ENCODE peak calls at places on chromosome 1, in nine cellular contexts. One of them, this sample, is unnamed.

GRCh38 chr1:32351859-32352745 is 10.2 kb downstream of the FAM229A start:
- DNase-seq in left ventricle myocardium inferior: peak; percentile 63
- DNase-seq in fibroblast of lung: peak; percentile 45
- DNase-seq in neural progenitor cell: peak; percentile 74
- DNase-seq in hepatocyte: peak; percentile 82
- DNase-seq in Caco-2: no peak
- DNase-seq in heart right ventricle: peak; percentile 67
- DNase-seq in right lobe of liver: peak; percentile 66
- DNase-seq in PC-3: peak; percentile 32
- DNase-seq in this sample: no peak

GRCh38 chr1:81725823-81726222 is 74.9 kb upstream of the ADGRL2 start:
- DNase-seq in PC-3: no peak
- DNase-seq in fibroblast of lung: no peak
- DNase-seq in Caco-2: no peak
- DNase-seq in right lobe of liver: no peak
- DNase-seq in heart right ventricle: no peak
- DNase-seq in neural progenitor cell: no peak
- DNase-seq in left ventricle myocardium inferior: no peak
- DNase-seq in hepatocyte: no peak
- DNase-seq in this sample: no peak

GRCh38 chr1:30735668-30736498 is 12.5 kb upstream of the MATN1 start:
- DNase-seq in fibroblast of lung: peak; percentile 54
- DNase-seq in Caco-2: no peak
- DNase-seq in PC-3: no peak
- DNase-seq in heart right ventricle: no peak
- DNase-seq in right lobe of liver: no peak
- DNase-seq in neural progenitor cell: no peak
- DNase-seq in hepatocyte: no peak
- DNase-seq in left ventricle myocardium inferior: no peak
- DNase-seq in this sample: no peak

GRCh38 chr1:235843458-235843857 is 23.2 kb downstream of the LYST start:
- DNase-seq in hepatocyte: peak; percentile 47
- DNase-seq in PC-3: peak; percentile 71
- DNase-seq in neural progenitor cell: peak; percentile 19
- DNase-seq in fibroblast of lung: peak; percentile 60
- DNase-seq in left ventricle myocardium inferior: no peak
- DNase-seq in Caco-2: no peak
- DNase-seq in heart right ventricle: no peak
- DNase-seq in right lobe of liver: no peak
- DNase-seq in this sample: no peak

GRCh38 chr1:170929835-170930554 is 5.3 kb upstream of the MROH9 start:
- DNase-seq in heart right ventricle: no peak
- DNase-seq in Caco-2: no peak
- DNase-seq in PC-3: peak; percentile 84
- DNase-seq in hepatocyte: peak; percentile 63
- DNase-seq in fibroblast of lung: peak; percentile 73
- DNase-seq in left ventricle myocardium inferior: no peak
- DNase-seq in right lobe of liver: no peak
- DNase-seq in neural progenitor cell: peak; percentile 69
- DNase-seq in this sample: peak; percentile 68

GRCh38 chr1:225446298-225446941 is 18.6 kb upstream of the LBR start:
- DNase-seq in fibroblast of lung: no peak
- DNase-seq in heart right ventricle: no peak
- DNase-seq in neural progenitor cell: no peak
- DNase-seq in right lobe of liver: peak; percentile 42
- DNase-seq in PC-3: no peak
- DNase-seq in Caco-2: no peak
- DNase-seq in hepatocyte: no peak
- DNase-seq in left ventricle myocardium inferior: no peak
- DNase-seq in this sample: no peak

GRCh38 chr1:192918259-192918658 is 109.4 kb downstream of the RGS2 start:
- DNase-seq in neural progenitor cell: no peak
- DNase-seq in hepatocyte: no peak
- DNase-seq in Caco-2: no peak
- DNase-seq in left ventricle myocardium inferior: no peak
- DNase-seq in right lobe of liver: no peak
- DNase-seq in fibroblast of lung: no peak
- DNase-seq in PC-3: peak; percentile 51
- DNase-seq in heart right ventricle: no peak
- DNase-seq in this sample: no peak

GRCh38 chr1:117682372-117682771 is 76.5 kb downstream of the TENT5C start:
- DNase-seq in fibroblast of lung: no peak
- DNase-seq in hepatocyte: no peak
- DNase-seq in heart right ventricle: peak; percentile 38
- DNase-seq in left ventricle myocardium inferior: peak; percentile 50
- DNase-seq in PC-3: no peak
- DNase-seq in Caco-2: no peak
- DNase-seq in right lobe of liver: no peak
- DNase-seq in neural progenitor cell: no peak
- DNase-seq in this sample: no peak

GRCh38 chr1:220432408-220432807 is 95.5 kb upstream of the MARK1 start:
- DNase-seq in heart right ventricle: no peak
- DNase-seq in hepatocyte: peak; percentile 51
- DNase-seq in neural progenitor cell: no peak
- DNase-seq in right lobe of liver: no peak
- DNase-seq in PC-3: peak; percentile 69
- DNase-seq in fibroblast of lung: no peak
- DNase-seq in Caco-2: no peak
- DNase-seq in left ventricle myocardium inferior: no peak
- DNase-seq in this sample: no peak

GRCh38 chr1:217953922-217954321 is 322.8 kb downstream of the SPATA17 start:
- DNase-seq in hepatocyte: no peak
- DNase-seq in left ventricle myocardium inferior: no peak
- DNase-seq in right lobe of liver: no peak
- DNase-seq in Caco-2: no peak
- DNase-seq in fibroblast of lung: no peak
- DNase-seq in neural progenitor cell: no peak
- DNase-seq in heart right ventricle: no peak
- DNase-seq in PC-3: peak; percentile 100
- DNase-seq in this sample: no peak

GRCh38 chr1:107016376-107016978 is 40.0 kb upstream of the PRMT6 start:
- DNase-seq in neural progenitor cell: no peak
- DNase-seq in heart right ventricle: no peak
- DNase-seq in left ventricle myocardium inferior: no peak
- DNase-seq in Caco-2: no peak
- DNase-seq in right lobe of liver: no peak
- DNase-seq in PC-3: no peak
- DNase-seq in fibroblast of lung: peak; percentile 14
- DNase-seq in hepatocyte: no peak
- DNase-seq in this sample: no peak

GRCh38 chr1:183590225-183591191 is at the start of gene NCF2:
- DNase-seq in PC-3: no peak
- DNase-seq in Caco-2: no peak
- DNase-seq in neural progenitor cell: no peak
- DNase-seq in right lobe of liver: peak; percentile 52
- DNase-seq in hepatocyte: no peak
- DNase-seq in fibroblast of lung: no peak
- DNase-seq in left ventricle myocardium inferior: no peak
- DNase-seq in heart right ventricle: no peak
- DNase-seq in this sample: no peak

GRCh38 chr1:154352581-154353459 is 27.5 kb downstream of the ATP8B2 start:
- DNase-seq in Caco-2: peak; percentile 81
- DNase-seq in left ventricle myocardium inferior: peak; percentile 44
- DNase-seq in PC-3: peak; percentile 37
- DNase-seq in fibroblast of lung: peak; percentile 65
- DNase-seq in hepatocyte: peak; percentile 70
- DNase-seq in neural progenitor cell: peak; percentile 72
- DNase-seq in right lobe of liver: peak; percentile 68
- DNase-seq in heart right ventricle: peak; percentile 53
- DNase-seq in this sample: no peak

GRCh38 chr1:201896951-201897391 is 8.3 kb downstream of the SHISA4 start:
- DNase-seq in fibroblast of lung: peak; percentile 70
- DNase-seq in left ventricle myocardium inferior: peak; percentile 58
- DNase-seq in heart right ventricle: no peak
- DNase-seq in right lobe of liver: no peak
- DNase-seq in hepatocyte: no peak
- DNase-seq in neural progenitor cell: no peak
- DNase-seq in Caco-2: no peak
- DNase-seq in PC-3: peak; percentile 45
- DNase-seq in this sample: no peak

GRCh38 chr1:59499273-59499955 is 202.5 kb downstream of the FGGY start:
- DNase-seq in neural progenitor cell: no peak
- DNase-seq in hepatocyte: peak; percentile 34
- DNase-seq in right lobe of liver: no peak
- DNase-seq in fibroblast of lung: no peak
- DNase-seq in left ventricle myocardium inferior: no peak
- DNase-seq in heart right ventricle: no peak
- DNase-seq in Caco-2: no peak
- DNase-seq in PC-3: peak; percentile 64
- DNase-seq in this sample: no peak

DNA sequence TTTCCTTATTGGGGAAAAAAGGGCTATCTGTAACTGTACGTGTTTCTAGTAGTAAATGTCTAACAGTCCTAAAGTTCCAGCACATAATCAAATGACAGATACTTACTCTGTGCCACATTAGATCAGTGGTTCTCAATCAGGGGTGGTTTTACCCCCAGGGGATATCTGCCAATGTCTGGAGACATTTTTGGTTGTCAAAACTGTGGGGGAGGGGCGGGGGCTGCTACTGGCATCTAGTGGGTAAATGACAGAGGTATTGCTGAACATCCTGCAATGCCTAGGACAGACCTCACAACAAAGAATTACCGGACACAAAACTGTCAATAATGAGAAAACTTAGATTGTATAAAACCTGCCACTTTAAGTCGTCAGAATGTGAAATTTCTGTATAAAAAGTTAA is 33.4 kb upstream of the PTPRC start:
- DNase-seq in heart right ventricle: no peak
- DNase-seq in left ventricle myocardium inferior: no peak
- DNase-seq in hepatocyte: no peak
- DNase-seq in right lobe of liver: no peak
- DNase-seq in neural progenitor cell: peak; percentile 15
- DNase-seq in fibroblast of lung: no peak
- DNase-seq in PC-3: no peak
- DNase-seq in Caco-2: no peak
- DNase-seq in this sample: no peak
- TF ChIP-seq CTCF in heart right ventricle: no peak
- TF ChIP-seq CTCF in left ventricle myocardium inferior: no peak
- TF ChIP-seq CTCF in hepatocyte: no peak
- TF ChIP-seq CTCF in right lobe of liver: no peak
- TF ChIP-seq CTCF in neural progenitor cell: no peak
- TF ChIP-seq CTCF in fibroblast of lung: no peak
- TF ChIP-seq CTCF in PC-3: no peak
- TF ChIP-seq CTCF in Caco-2: no peak
- TF ChIP-seq CTCF in this sample: no peak

DNA sequence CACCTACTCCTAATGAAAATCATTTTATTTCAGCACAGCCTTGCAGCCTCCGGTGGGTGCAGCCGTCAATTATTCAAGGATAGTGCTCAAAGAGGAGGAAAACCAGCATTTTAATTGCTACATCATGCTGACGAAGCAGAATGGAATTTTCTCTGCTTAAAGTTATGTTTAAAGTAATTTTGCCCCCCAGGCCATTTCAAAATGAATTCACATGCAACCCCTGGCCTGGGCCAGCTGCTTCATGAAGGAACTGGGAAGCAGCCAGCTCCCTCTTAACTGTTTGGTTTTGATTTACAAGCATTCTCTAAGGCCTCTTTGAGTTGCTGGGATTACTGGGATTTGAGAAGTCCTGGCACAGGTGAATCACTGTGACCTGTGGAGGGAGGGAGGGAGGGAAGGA is 66.1 kb downstream of the PGBD5 start:
- DNase-seq in PC-3: peak; percentile 93
- DNase-seq in left ventricle myocardium inferior: no peak
- DNase-seq in Caco-2: no peak
- DNase-seq in hepatocyte: peak; percentile 43
- DNase-seq in neural progenitor cell: no peak
- DNase-seq in heart right ventricle: no peak
- DNase-seq in right lobe of liver: no peak
- DNase-seq in fibroblast of lung: peak; percentile 77
- DNase-seq in this sample: peak; percentile 58
- H3K27me3 ChIP-seq in PC-3: peaks cover 24% of the 10 kb centered on the region
- H3K27me3 ChIP-seq in left ventricle myocardium inferior: no peaks in the 10 kb centered on the region
- H3K27me3 ChIP-seq in Caco-2: no peaks in the 10 kb centered on the region
- H3K27me3 ChIP-seq in hepatocyte: no peaks in the 10 kb centered on the region
- H3K27me3 ChIP-seq in neural progenitor cell: no peaks in the 10 kb centered on the region
- H3K27me3 ChIP-seq in heart right ventricle: no peaks in the 10 kb centered on the region
- H3K27me3 ChIP-seq in right lobe of liver: no peaks in the 10 kb centered on the region
- H3K27me3 ChIP-seq in fibroblast of lung: no peaks in the 10 kb centered on the region
- H3K27me3 ChIP-seq in this sample: no peaks in the 10 kb centered on the region

DNA sequence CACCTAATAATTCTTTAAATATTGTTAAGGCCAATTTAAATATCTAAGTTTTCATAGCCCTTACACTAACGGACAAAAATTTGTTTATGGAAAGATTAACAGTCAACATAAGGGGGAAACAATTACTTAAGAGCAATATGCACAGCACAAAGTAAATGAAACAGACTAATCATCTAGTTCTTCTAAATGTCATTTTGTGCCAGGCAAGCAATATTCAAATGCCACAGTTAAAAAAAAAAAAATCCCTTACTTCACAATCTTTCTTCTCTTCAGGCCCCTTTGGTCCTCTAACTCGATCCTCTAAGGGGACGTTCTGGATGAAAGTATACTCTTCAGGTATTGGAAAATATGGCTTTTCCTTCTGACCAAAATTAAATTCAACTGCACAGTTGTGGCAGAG is 6.6 kb downstream of the HNRNPU start:
- DNase-seq in Caco-2: no peak
- DNase-seq in left ventricle myocardium inferior: no peak
- DNase-seq in heart right ventricle: no peak
- DNase-seq in PC-3: no peak
- DNase-seq in neural progenitor cell: no peak
- DNase-seq in fibroblast of lung: no peak
- DNase-seq in right lobe of liver: no peak
- DNase-seq in hepatocyte: no peak
- DNase-seq in this sample: no peak
- H3K4me3 ChIP-seq in Caco-2: no peak overlapping the region
- H3K4me3 ChIP-seq in left ventricle myocardium inferior: no peak overlapping the region
- H3K4me3 ChIP-seq in heart right ventricle: no peak overlapping the region
- H3K4me3 ChIP-seq in PC-3: no peak overlapping the region
- H3K4me3 ChIP-seq in neural progenitor cell: no peak overlapping the region
- H3K4me3 ChIP-seq in fibroblast of lung: no peak overlapping the region
- H3K4me3 ChIP-seq in right lobe of liver: no peak overlapping the region
- H3K4me3 ChIP-seq in hepatocyte: no peak overlapping the region
- H3K4me3 ChIP-seq in this sample: no peak overlapping the region

GRCh38 chr1:239706245-239706892 is 320.0 kb downstream of the CHRM3 start:
- DNase-seq in heart right ventricle: no peak
- DNase-seq in right lobe of liver: no peak
- DNase-seq in hepatocyte: no peak
- DNase-seq in Caco-2: no peak
- DNase-seq in neural progenitor cell: no peak
- DNase-seq in PC-3: no peak
- DNase-seq in left ventricle myocardium inferior: no peak
- DNase-seq in fibroblast of lung: no peak
- DNase-seq in this sample: no peak

GRCh38 chr1:239711768-239712167 is 325.4 kb downstream of the CHRM3 start:
- DNase-seq in Caco-2: no peak
- DNase-seq in fibroblast of lung: no peak
- DNase-seq in right lobe of liver: no peak
- DNase-seq in hepatocyte: no peak
- DNase-seq in PC-3: no peak
- DNase-seq in neural progenitor cell: peak; percentile 27
- DNase-seq in left ventricle myocardium inferior: no peak
- DNase-seq in heart right ventricle: no peak
- DNase-seq in this sample: no peak

GRCh38 chr1:239703067-239703466 is 316.7 kb downstream of the CHRM3 start:
- DNase-seq in PC-3: no peak
- DNase-seq in left ventricle myocardium inferior: no peak
- DNase-seq in neural progenitor cell: no peak
- DNase-seq in hepatocyte: no peak
- DNase-seq in heart right ventricle: no peak
- DNase-seq in Caco-2: no peak
- DNase-seq in right lobe of liver: no peak
- DNase-seq in fibroblast of lung: no peak
- DNase-seq in this sample: no peak

GRCh38 chr1:239707615-239708014 is 321.2 kb downstream of the CHRM3 start:
- DNase-seq in hepatocyte: no peak
- DNase-seq in right lobe of liver: no peak
- DNase-seq in PC-3: no peak
- DNase-seq in neural progenitor cell: no peak
- DNase-seq in left ventricle myocardium inferior: no peak
- DNase-seq in Caco-2: no peak
- DNase-seq in fibroblast of lung: no peak
- DNase-seq in heart right ventricle: no peak
- DNase-seq in this sample: no peak

GRCh38 chr1:239708622-239709021 is 322.3 kb downstream of the CHRM3 start:
- DNase-seq in neural progenitor cell: no peak
- DNase-seq in PC-3: no peak
- DNase-seq in left ventricle myocardium inferior: no peak
- DNase-seq in heart right ventricle: no peak
- DNase-seq in Caco-2: no peak
- DNase-seq in right lobe of liver: no peak
- DNase-seq in fibroblast of lung: no peak
- DNase-seq in hepatocyte: no peak
- DNase-seq in this sample: no peak
- TF ChIP-seq CTCF in neural progenitor cell: no peak
- TF ChIP-seq CTCF in PC-3: no peak
- TF ChIP-seq CTCF in left ventricle myocardium inferior: no peak
- TF ChIP-seq CTCF in heart right ventricle: no peak
- TF ChIP-seq CTCF in Caco-2: no peak
- TF ChIP-seq CTCF in right lobe of liver: no peak
- TF ChIP-seq CTCF in fibroblast of lung: no peak
- TF ChIP-seq CTCF in hepatocyte: no peak
- TF ChIP-seq CTCF in this sample: no peak